ENCODE peak calls at places on chromosome 10, in nine cellular contexts. S is mesendoderm, D is testis, O is heart left ventricle, X is A549, L is cardiac muscle cell, H is GM23248, P is neural progenitor cell, Q is small intestine. J is an unnamed sample.

GRCh38 chr10:103627111-103627892 is 133.8 kb downstream of the NEURL1 start:
- DNase-seq in Q (no peak), H (no peak), L (no peak), P (no peak), X (no peak), O (no peak), S (no peak), D (no peak), J (no peak)

GRCh38 chr10:17115683-17116082 is 13.9 kb downstream of the CUBN start:
- DNase-seq in D (no peak), H (peak; percentile 65), P (no peak), X (peak; percentile 50), O (no peak), S (peak; percentile 56), L (peak; percentile 27), Q (peak; percentile 79), J (no peak)

GRCh38 chr10:44064317-44064716 is 320.6 kb downstream of the CXCL12 start:
- DNase-seq in O (no peak), S (no peak), P (no peak), D (no peak), H (no peak), Q (no peak), X (no peak), L (peak; percentile 25), J (no peak)

GRCh38 chr10:86632009-86632800 is 22.1 kb upstream of the OPN4 start:
- DNase-seq in X (no peak), O (peak; percentile 72), S (peak; percentile 76), Q (peak; percentile 12), H (peak; percentile 67), D (no peak), P (peak; percentile 91), L (peak; percentile 25), J (no peak)

GRCh38 chr10:99235469-99235871 is at the start of gene HPSE2:
- DNase-seq in L (peak; percentile 0), Q (no peak), O (no peak), S (no peak), H (no peak), D (no peak), X (no peak), P (peak; percentile 35), J (no peak)

GRCh38 chr10:31648966-31649365 is 279.7 kb downstream of the ARHGAP12 start:
- DNase-seq in Q (no peak), X (no peak), L (peak; percentile 49), O (no peak), P (no peak), H (no peak), D (no peak), S (peak; percentile 21), J (no peak)

GRCh38 chr10:125698599-125698998 is 15.6 kb upstream of the TEX36 start:
- DNase-seq in S (peak; percentile 7), P (no peak), H (peak; percentile 28), L (no peak), O (no peak), Q (no peak), X (no peak), D (peak; percentile 27), J (no peak)

GRCh38 chr10:13270877-13271551 is 28.9 kb downstream of the PHYH start:
- DNase-seq in H (peak; percentile 78), S (peak; percentile 4), D (no peak), O (no peak), X (no peak), Q (peak; percentile 91), L (peak; percentile 46), P (no peak), J (no peak)

GRCh38 chr10:45427956-45428338 is 53.9 kb downstream of the ALOX5 start:
- DNase-seq in L (no peak), D (no peak), S (no peak), P (no peak), O (no peak), X (no peak), Q (no peak), H (no peak), J (no peak)

GRCh38 chr10:21824409-21824808 is 179.1 kb downstream of the DNAJC1 start:
- DNase-seq in O (no peak), L (no peak), S (no peak), Q (no peak), D (no peak), P (no peak), X (no peak), H (no peak), J (no peak)

GRCh38 chr10:130243015-130243414 is 106.8 kb downstream of the GLRX3 start:
- DNase-seq in L (no peak), X (no peak), S (no peak), Q (no peak), H (no peak), O (no peak), P (no peak), D (no peak), J (no peak)

GRCh38 chr10:16520900-16521299 is 779 bp downstream of the C1QL3 start:
- DNase-seq in L (peak; percentile 33), Q (no peak), S (peak; percentile 59), X (no peak), H (peak; percentile 55), P (peak; percentile 67), D (no peak), O (no peak), J (no peak)

GRCh38 chr10:24552346-24553016 is 171.2 kb downstream of the ARHGAP21 start:
- DNase-seq in S (peak; percentile 96), L (no peak), D (peak; percentile 62), X (peak; percentile 30), H (peak; percentile 14), Q (peak; percentile 81), O (no peak), P (peak; percentile 64), J (no peak)

GRCh38 chr10:72616716-72617115 is 9.2 kb downstream of the MICU1 start:
- DNase-seq in Q (no peak), P (no peak), H (no peak), O (no peak), S (no peak), D (no peak), L (peak; percentile 41), X (no peak), J (no peak)

GRCh38 chr10:43867113-43867512 is 218.4 kb upstream of the ZNF32 start:
- DNase-seq in X (no peak), H (no peak), O (no peak), S (no peak), P (no peak), D (no peak), L (no peak), Q (peak; percentile 7), J (no peak)

GRCh38 chr10:131617113-131617877 is 283.5 kb upstream of the PPP2R2D start:
- DNase-seq in L (no peak), O (no peak), Q (no peak), X (no peak), P (peak; percentile 37), S (no peak), D (no peak), H (no peak), J (no peak)

GRCh38 chr10:35372329-35372728 is 36.0 kb downstream of the CCNY start:
- DNase-seq in D (no peak), P (no peak), L (peak; percentile 41), Q (no peak), S (no peak), O (peak; percentile 74), X (no peak), H (peak; percentile 89), J (no peak)

GRCh38 chr10:95573497-95573896 is 12.3 kb upstream of the SORBS1 start:
- DNase-seq in L (no peak), P (no peak), O (no peak), H (no peak), D (no peak), Q (no peak), X (no peak), S (no peak), J (no peak)

GRCh38 chr10:3069876-3070275 is 2.5 kb downstream of the PFKP start:
- DNase-seq in H (no peak), O (no peak), S (no peak), X (no peak), D (no peak), L (no peak), Q (no peak), P (no peak), J (no peak)

GRCh38 chr10:3067045-3067858 is at the start of gene PFKP:
- DNase-seq in P (peak; percentile 63), X (no peak), S (no peak), H (peak; percentile 55), D (no peak), Q (peak; percentile 28), L (no peak), O (peak; percentile 79), J (peak; percentile 58)

GRCh38 chr10:3067859-3068179 is 471 bp downstream of the PFKP start:
- DNase-seq in S (no peak), D (no peak), X (no peak), L (no peak), P (peak; percentile 43), O (no peak), Q (no peak), H (no peak), J (no peak)

GRCh38 chr10:3068201-3068967 is 1.0 kb downstream of the PFKP start:
- DNase-seq in P (peak; percentile 69), H (peak; percentile 80), Q (peak; percentile 53), L (peak; percentile 78), D (peak; percentile 54), S (peak; percentile 72), O (peak; percentile 84), X (no peak), J (peak; percentile 78)

GRCh38 chr10:3068968-3069737 is 1.8 kb downstream of the PFKP start:
- DNase-seq in Q (peak; percentile 45), P (peak; percentile 61), O (peak; percentile 67), S (peak; percentile 56), H (peak; percentile 42), D (no peak), L (peak; percentile 40), X (no peak), J (peak; percentile 31)
- H3K27ac ChIP-seq in Q (peak overlapping the region; percentile 12), P (no peak overlapping the region), O (peak overlapping the region; percentile 88), S (no peak overlapping the region), H (peak overlapping the region; percentile 30), D (no peak overlapping the region), L (peak overlapping the region; percentile 89), X (peak overlapping the region; percentile 96), J (no peak overlapping the region)

GRCh38 chr10:110456523-110457091 is 41.1 kb upstream of the DUSP5 start:
- DNase-seq in S (peak; percentile 61), H (peak; percentile 47), P (no peak), O (no peak), D (no peak), X (no peak), Q (no peak), L (peak; percentile 71), J (no peak)
- H3K4me1 ChIP-seq in S (no peaks in the 10 kb centered on the region), H (peaks cover 18% of the 10 kb centered on the region), P (no peaks in the 10 kb centered on the region), O (peaks cover 16% of the 10 kb centered on the region), D (no peaks in the 10 kb centered on the region), X (peaks cover 65% of the 10 kb centered on the region), Q (no peaks in the 10 kb centered on the region), L (peaks cover 21% of the 10 kb centered on the region), J (peaks cover 12% of the 10 kb centered on the region)

GRCh38 chr10:122419890-122420623 is 34.4 kb upstream of the ARMS2 start:
- DNase-seq in L (peak; percentile 81), Q (no peak), X (no peak), H (peak; percentile 83), O (no peak), S (no peak), P (no peak), D (no peak), J (no peak)
- H3K27ac ChIP-seq in L (no peak overlapping the region), Q (no peak overlapping the region), X (no peak overlapping the region), H (peak overlapping the region; percentile 72), O (no peak overlapping the region), S (no peak overlapping the region), P (no peak overlapping the region), D (no peak overlapping the region), J (peak overlapping the region; percentile 65)

DNA sequence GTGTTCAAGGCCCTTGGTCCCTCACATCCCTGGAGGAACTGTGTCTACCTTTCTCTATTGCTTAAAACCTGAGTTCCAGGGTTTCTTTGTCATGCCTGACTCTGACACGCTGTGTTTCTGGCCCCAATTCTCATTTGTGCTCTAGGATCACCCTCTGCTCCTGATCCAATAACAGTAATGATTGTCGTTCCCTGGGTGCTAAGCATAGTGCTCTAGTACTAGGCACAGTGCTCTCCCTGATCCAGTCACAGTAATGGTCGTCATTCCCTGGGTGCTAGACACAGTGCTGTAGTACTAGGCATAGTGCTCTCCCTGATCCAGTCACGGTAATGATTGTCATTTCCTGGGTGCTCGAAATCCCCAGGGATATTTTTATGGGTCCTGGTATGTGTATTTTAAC is 46.6 kb upstream of the UCN3 start:
- DNase-seq in S (no peak), H (no peak), L (no peak), X (no peak), O (no peak), P (no peak), D (no peak), Q (no peak), J (no peak)
- H3K4me1 ChIP-seq in S (no peaks in the 10 kb centered on the region), H (peaks cover 9% of the 10 kb centered on the region), L (no peaks in the 10 kb centered on the region), X (peaks cover 16% of the 10 kb centered on the region), O (no peaks in the 10 kb centered on the region), P (no peaks in the 10 kb centered on the region), D (no peaks in the 10 kb centered on the region), Q (no peaks in the 10 kb centered on the region), J (peaks cover 12% of the 10 kb centered on the region)

J was measured in CD4-positive, CD25-positive, alpha-beta regulatory T cell.